ENCODE peak calls at places on chromosomes 6 and 20, in nine cellular contexts. T is AG04450; M is activated naive CD4-positive, alpha-beta T cell treated with Interleukin-2 at 50 U/mL for 16 hours; A is T-helper 2 cell; W is NCI-H1417; L is left ventricle myocardium superior; Y is GOT3; J is ELF-1; G is NCI-H524. V is an unnamed sample.
A peak's percentile ranks its signal among the peaks of the same experiment; 100 is the strongest.

GRCh38 chr6:31620586-31621319 is at the start of gene PRRC2A:
- DNase-seq in T (peak; percentile 13), M (peak; percentile 82), A (no peak), W (peak; percentile 91), L (no peak), Y (peak; percentile 74), J (peak; percentile 78), G (no peak), V (no peak)

GRCh38 chr6:31356216-31356945 is 598 bp downstream of the HLA-B start:
- DNase-seq in T (no peak), M (peak; percentile 66), A (peak; percentile 31), W (peak; percentile 47), L (peak; percentile 49), Y (no peak), J (no peak), G (no peak), V (peak; percentile 75)

GRCh38 chr6:72386324-72386723 is 235.5 kb upstream of the KCNQ5 start:
- DNase-seq in T (no peak), M (no peak), A (no peak), W (no peak), L (no peak), Y (no peak), J (no peak), G (no peak), V (no peak)

GRCh38 chr6:157162756-157163433 is 160.4 kb downstream of the TMEM242 start:
- DNase-seq in T (no peak), M (no peak), A (no peak), W (no peak), L (no peak), Y (no peak), J (no peak), G (no peak), V (no peak)

GRCh38 chr6:161596807-161597505 is 323.1 kb upstream of the AGPAT4 start:
- DNase-seq in T (no peak), M (no peak), A (no peak), W (no peak), L (no peak), Y (no peak), J (no peak), G (no peak), V (no peak)

GRCh38 chr20:48139262-48140041 is 354.2 kb upstream of the SULF2 start:
- DNase-seq in T (no peak), M (no peak), A (no peak), W (no peak), L (no peak), Y (no peak), J (no peak), G (no peak), V (no peak)

GRCh38 chr6:32415521-32416019 is 8.6 kb upstream of the BTNL2 start:
- DNase-seq in T (peak; percentile 26), M (peak; percentile 80), A (peak; percentile 35), W (peak; percentile 58), L (peak; percentile 74), Y (peak; percentile 38), J (peak; percentile 83), G (peak; percentile 15), V (peak; percentile 78)

GRCh38 chr6:40887079-40887822 is 151.8 kb downstream of the UNC5CL start:
- DNase-seq in T (no peak), M (no peak), A (no peak), W (no peak), L (no peak), Y (no peak), J (no peak), G (no peak), V (no peak)

GRCh38 chr20:35179292-35180212 is 7.7 kb downstream of the PROCR start:
- DNase-seq in T (no peak), M (no peak), A (no peak), W (no peak), L (no peak), Y (no peak), J (no peak), G (no peak), V (no peak)

GRCh38 chr20:37907330-37907676 is 4.4 kb downstream of the VSTM2L start:
- DNase-seq in T (no peak), M (no peak), A (no peak), W (no peak), L (no peak), Y (no peak), J (no peak), G (no peak), V (no peak)

GRCh38 chr20:56628015-56628872 is 862 bp upstream of the TFAP2C start:
- DNase-seq in T (no peak), M (no peak), A (no peak), W (no peak), L (peak; percentile 36), Y (no peak), J (peak; percentile 79), G (no peak), V (no peak)

GRCh38 chr20:38196592-38196991 is 31.5 kb upstream of the TGM2 start:
- DNase-seq in T (no peak), M (no peak), A (no peak), W (no peak), L (peak; percentile 87), Y (peak; percentile 82), J (no peak), G (no peak), V (peak; percentile 76)

GRCh38 chr6:141488466-141488865 is 644.3 kb upstream of the GJE1 start:
- DNase-seq in T (no peak), M (no peak), A (no peak), W (peak; percentile 16), L (no peak), Y (no peak), J (no peak), G (no peak), V (no peak)

GRCh38 chr6:33324139-33324538 is 6.6 kb upstream of the ZBTB22 start:
- DNase-seq in T (no peak), M (no peak), A (no peak), W (peak; percentile 82), L (no peak), Y (no peak), J (no peak), G (no peak), V (no peak)

GRCh38 chr6:43491750-43492661 is 14.6 kb downstream of the TJAP1 start:
- DNase-seq in T (peak; percentile 47), M (no peak), A (no peak), W (no peak), L (peak; percentile 90), Y (no peak), J (no peak), G (no peak), V (peak; percentile 73)

GRCh38 chr6:139597087-139597763 is 222.8 kb upstream of the CITED2 start:
- DNase-seq in T (no peak), M (no peak), A (no peak), W (no peak), L (no peak), Y (no peak), J (no peak), G (no peak), V (no peak)

GRCh38 chr6:36312854-36313627 is 23.6 kb downstream of the BNIP5 start:
- DNase-seq in T (no peak), M (no peak), A (no peak), W (no peak), L (no peak), Y (no peak), J (peak; percentile 60), G (no peak), V (no peak)

GRCh38 chr6:95846652-95847051 is 169.1 kb upstream of the FUT9 start:
- DNase-seq in T (no peak), M (no peak), A (no peak), W (peak; percentile 59), L (no peak), Y (no peak), J (no peak), G (no peak), V (no peak)

GRCh38 chr20:63381781-63382431 is 20.8 kb upstream of the CHRNA4 start:
- DNase-seq in T (no peak), M (peak; percentile 37), A (no peak), W (peak; percentile 69), L (peak; percentile 59), Y (no peak), J (peak; percentile 71), G (no peak), V (no peak)

GRCh38 chr6:38876470-38876869 is 161.4 kb downstream of the DNAH8 start:
- DNase-seq in T (no peak), M (peak; percentile 45), A (peak; percentile 61), W (no peak), L (no peak), Y (no peak), J (no peak), G (no peak), V (no peak)

GRCh38 chr6:15722731-15723130 is 59.9 kb upstream of the DTNBP1 start:
- DNase-seq in T (no peak), M (no peak), A (no peak), W (no peak), L (no peak), Y (no peak), J (no peak), G (no peak), V (no peak)

GRCh38 chr6:51322505-51322904 is 503.8 kb downstream of the TFAP2B start:
- DNase-seq in T (no peak), M (no peak), A (no peak), W (no peak), L (no peak), Y (no peak), J (no peak), G (no peak), V (no peak)

GRCh38 chr20:25279403-25279802 is 31.5 kb downstream of the PYGB start:
- DNase-seq in T (no peak), M (no peak), A (no peak), W (no peak), L (peak; percentile 3), Y (no peak), J (no peak), G (no peak), V (peak; percentile 10)

GRCh38 chr20:19885981-19886665 is 128.1 kb downstream of the RIN2 start:
- DNase-seq in T (no peak), M (no peak), A (no peak), W (no peak), L (peak; percentile 69), Y (no peak), J (peak; percentile 51), G (no peak), V (peak; percentile 70)

GRCh38 chr6:135811644-135812043 is 39.9 kb upstream of the PDE7B start:
- DNase-seq in T (no peak), M (no peak), A (no peak), W (no peak), L (no peak), Y (no peak), J (no peak), G (no peak), V (no peak)

GRCh38 chr6:70717038-70717801 is 49.5 kb downstream of the SMAP1 start:
- DNase-seq in T (no peak), M (no peak), A (peak; percentile 10), W (no peak), L (no peak), Y (no peak), J (no peak), G (no peak), V (no peak)

GRCh38 chr6:103893082-103893481 is 966.6 kb downstream of the HACE1 start:
- DNase-seq in T (no peak), M (no peak), A (no peak), W (no peak), L (no peak), Y (no peak), J (no peak), G (no peak), V (no peak)

GRCh38 chr20:16918366-16918765 is 170.2 kb downstream of the OTOR start:
- DNase-seq in T (no peak), M (no peak), A (no peak), W (no peak), L (no peak), Y (no peak), J (no peak), G (no peak), V (no peak)

GRCh38 chr6:54441687-54442248 is 133.5 kb downstream of the TINAG start:
- DNase-seq in T (no peak), M (no peak), A (no peak), W (no peak), L (no peak), Y (no peak), J (no peak), G (no peak), V (no peak)

GRCh38 chr6:42735976-42736375 is 9.9 kb downstream of the TBCC start:
- DNase-seq in T (no peak), M (no peak), A (no peak), W (peak; percentile 4), L (no peak), Y (no peak), J (no peak), G (no peak), V (no peak)

GRCh38 chr6:13453771-13454251 is 33.6 kb downstream of the GFOD1 start:
- DNase-seq in T (no peak), M (peak; percentile 37), A (peak; percentile 38), W (peak; percentile 57), L (no peak), Y (no peak), J (no peak), G (no peak), V (no peak)

V was measured in lower lobe of right lung.